ENCODE peak calls at places on chromosomes 7 and 10, in four cellular contexts. One of them, this sample, is unnamed.

GRCh38 chr10:4088354-4089066 is 303.5 kb upstream of the KLF6 start:
- DNase-seq in mucosa of descending colon: no peak
- DNase-seq in foreskin fibroblast: no peak
- DNase-seq in GM12865: no peak
- DNase-seq in this sample: no peak

GRCh38 chr7:80665526-80665925 is 27.1 kb downstream of the CD36 start:
- DNase-seq in GM12865: no peak
- DNase-seq in foreskin fibroblast: no peak
- DNase-seq in mucosa of descending colon: no peak
- DNase-seq in this sample: no peak

GRCh38 chr7:99616359-99617186 is at the start of gene ZSCAN25:
- DNase-seq in mucosa of descending colon: peak; percentile 93
- DNase-seq in foreskin fibroblast: peak; percentile 88
- DNase-seq in GM12865: peak; percentile 96
- DNase-seq in this sample: peak; percentile 93

GRCh38 chr10:49115015-49115795 is at the start of gene VSTM4:
- DNase-seq in GM12865: no peak
- DNase-seq in foreskin fibroblast: peak; percentile 20
- DNase-seq in mucosa of descending colon: no peak
- DNase-seq in this sample: peak; percentile 71

GRCh38 chr7:92691578-92691977 is 101.4 kb upstream of the FAM133B start:
- DNase-seq in mucosa of descending colon: peak; percentile 72
- DNase-seq in GM12865: peak; percentile 72
- DNase-seq in foreskin fibroblast: peak; percentile 41
- DNase-seq in this sample: peak; percentile 40

GRCh38 chr7:91436655-91437054 is 172.4 kb downstream of the FZD1 start:
- DNase-seq in mucosa of descending colon: no peak
- DNase-seq in GM12865: no peak
- DNase-seq in foreskin fibroblast: no peak
- DNase-seq in this sample: no peak

GRCh38 chr10:70777063-70777875 is 7.9 kb downstream of the TBATA start:
- DNase-seq in mucosa of descending colon: no peak
- DNase-seq in foreskin fibroblast: no peak
- DNase-seq in GM12865: no peak
- DNase-seq in this sample: no peak

GRCh38 chr10:101585841-101586240 is 2.2 kb downstream of the POLL start:
- DNase-seq in foreskin fibroblast: no peak
- DNase-seq in mucosa of descending colon: no peak
- DNase-seq in GM12865: no peak
- DNase-seq in this sample: no peak

GRCh38 chr7:44060948-44061644 is 4.3 kb downstream of the PGAM2 start:
- DNase-seq in mucosa of descending colon: no peak
- DNase-seq in foreskin fibroblast: no peak
- DNase-seq in GM12865: no peak
- DNase-seq in this sample: no peak

GRCh38 chr7:116877443-116878217 is 15.2 kb downstream of the CAPZA2 start:
- DNase-seq in GM12865: no peak
- DNase-seq in foreskin fibroblast: no peak
- DNase-seq in mucosa of descending colon: no peak
- DNase-seq in this sample: no peak

GRCh38 chr10:34319197-34319846 is 495.8 kb downstream of the PARD3 start:
- DNase-seq in foreskin fibroblast: peak; percentile 93
- DNase-seq in mucosa of descending colon: peak; percentile 63
- DNase-seq in GM12865: no peak
- DNase-seq in this sample: no peak

GRCh38 chr10:79069325-79070090 is 742 bp downstream of the ZMIZ1 start:
- DNase-seq in mucosa of descending colon: peak; percentile 59
- DNase-seq in GM12865: peak; percentile 42
- DNase-seq in foreskin fibroblast: no peak
- DNase-seq in this sample: peak; percentile 83

GRCh38 chr7:123538897-123539296 is 4.5 kb upstream of the IQUB start:
- DNase-seq in mucosa of descending colon: no peak
- DNase-seq in GM12865: no peak
- DNase-seq in foreskin fibroblast: no peak
- DNase-seq in this sample: no peak

GRCh38 chr10:84552478-84552877 is 224.1 kb downstream of the CCSER2 start:
- DNase-seq in foreskin fibroblast: no peak
- DNase-seq in GM12865: no peak
- DNase-seq in mucosa of descending colon: no peak
- DNase-seq in this sample: no peak
- TF ChIP-seq CTCF in foreskin fibroblast: no peak
- TF ChIP-seq CTCF in GM12865: no peak
- TF ChIP-seq CTCF in mucosa of descending colon: no peak
- TF ChIP-seq CTCF in this sample: no peak

DNA sequence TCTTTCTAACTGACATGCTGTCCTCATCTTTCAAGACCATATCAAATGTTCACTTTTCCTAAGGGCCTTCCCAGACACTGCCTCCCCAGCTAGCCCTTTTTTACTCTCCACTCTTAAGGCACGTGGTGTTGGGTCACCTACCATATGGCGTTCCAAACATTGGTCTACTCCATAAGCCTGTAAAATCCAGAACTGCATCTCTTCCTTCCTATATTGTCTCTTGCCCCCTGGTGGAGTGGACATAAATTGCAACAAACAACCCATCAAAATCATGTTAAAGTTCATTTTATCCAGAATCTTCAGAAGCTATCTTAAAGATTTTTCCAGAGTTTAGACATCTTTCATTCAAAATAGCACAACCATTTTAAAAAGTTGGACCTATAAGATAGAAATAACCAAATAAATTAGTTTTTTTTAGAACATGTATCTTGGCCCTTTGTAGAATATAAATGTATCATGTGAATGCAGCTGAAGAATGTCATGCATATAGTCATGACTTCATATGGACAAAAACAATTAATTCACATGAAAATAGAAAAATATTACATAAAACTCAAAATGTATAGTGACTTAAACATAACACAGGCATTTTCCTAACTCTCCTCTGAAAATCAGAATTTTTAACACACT is 180.6 kb upstream of the CHRM2 start:
- DNase-seq in GM12865: peak; percentile 38
- DNase-seq in mucosa of descending colon: peak; percentile 6
- DNase-seq in foreskin fibroblast: no peak
- DNase-seq in this sample: peak; percentile 5
- TF ChIP-seq CTCF in GM12865: peak; percentile 59
- TF ChIP-seq CTCF in mucosa of descending colon: no peak
- TF ChIP-seq CTCF in foreskin fibroblast: peak; percentile 57
- TF ChIP-seq CTCF in this sample: peak; percentile 28

GRCh38 chr10:119358567-119358966 is 151.2 kb downstream of the GRK5 start:
- DNase-seq in GM12865: no peak
- DNase-seq in mucosa of descending colon: no peak
- DNase-seq in foreskin fibroblast: no peak
- DNase-seq in this sample: no peak

GRCh38 chr10:119353438-119353837 is 146.1 kb downstream of the GRK5 start:
- DNase-seq in GM12865: no peak
- DNase-seq in mucosa of descending colon: no peak
- DNase-seq in foreskin fibroblast: no peak
- DNase-seq in this sample: no peak

GRCh38 chr10:119357389-119358139 is 150.2 kb downstream of the GRK5 start:
- DNase-seq in foreskin fibroblast: no peak
- DNase-seq in GM12865: no peak
- DNase-seq in mucosa of descending colon: no peak
- DNase-seq in this sample: no peak

GRCh38 chr10:119358140-119358512 is 150.8 kb downstream of the GRK5 start:
- DNase-seq in GM12865: no peak
- DNase-seq in foreskin fibroblast: no peak
- DNase-seq in mucosa of descending colon: no peak
- DNase-seq in this sample: no peak

GRCh38 chr10:119355930-119356329 is 148.6 kb downstream of the GRK5 start:
- DNase-seq in GM12865: no peak
- DNase-seq in mucosa of descending colon: no peak
- DNase-seq in foreskin fibroblast: no peak
- DNase-seq in this sample: no peak
- TF ChIP-seq CTCF in GM12865: peak; percentile 23
- TF ChIP-seq CTCF in mucosa of descending colon: no peak
- TF ChIP-seq CTCF in foreskin fibroblast: no peak
- TF ChIP-seq CTCF in this sample: no peak

GRCh38 chr7:33673029-33673700 is 232.2 kb upstream of the BMPER start:
- DNase-seq in mucosa of descending colon: no peak
- DNase-seq in foreskin fibroblast: no peak
- DNase-seq in GM12865: no peak
- DNase-seq in this sample: no peak
- TF ChIP-seq CTCF in mucosa of descending colon: no peak
- TF ChIP-seq CTCF in foreskin fibroblast: no peak
- TF ChIP-seq CTCF in GM12865: no peak
- TF ChIP-seq CTCF in this sample: no peak